ENCODE peak calls at places on chromosomes 2 and 18, in four cellular contexts. Q, G, N and D are unnamed samples. For H3K36me3, the result is how much of the 10 kb centered on the place peaks cover.

GRCh38 chr2:23549821-23550535 is 165.0 kb downstream of the KLHL29 start:
- DNase-seq in Q (no peak), G (peak), N (peak), D (no peak)

GRCh38 chr2:46012618-46013240 is 284.5 kb upstream of the EPAS1 start:
- DNase-seq in Q (peak), G (no peak), N (peak), D (no peak)

GRCh38 chr2:226031078-226031937 is 631.8 kb downstream of the NYAP2 start:
- DNase-seq in Q (peak), G (peak), N (peak), D (peak)

GRCh38 chr18:35458677-35459441 is 38.9 kb downstream of the INO80C start:
- DNase-seq in Q (peak), G (peak), N (peak), D (peak)

GRCh38 chr18:63869374-63869773 is 18.1 kb upstream of the SERPINB2 start:
- DNase-seq in Q (no peak), G (no peak), N (peak), D (no peak)

GRCh38 chr18:29962579-29962978 is 1080.0 kb downstream of the DSC3 start:
- DNase-seq in Q (no peak), G (no peak), N (no peak), D (no peak)

GRCh38 chr2:165533331-165533730 is 63.8 kb downstream of the CSRNP3 start:
- DNase-seq in Q (no peak), G (no peak), N (no peak), D (no peak)

GRCh38 chr2:45128580-45128997 is 119.3 kb upstream of the SIX2 start:
- DNase-seq in Q (peak), G (peak), N (peak), D (no peak)

GRCh38 chr2:84878896-84879594 is 1.8 kb downstream of the TRABD2A start:
- DNase-seq in Q (no peak), G (no peak), N (peak), D (no peak)

GRCh38 chr2:168247341-168248305 is at the start of gene STK39:
- DNase-seq in Q (peak), G (peak), N (peak), D (peak)

GRCh38 chr2:98769784-98770183 is 38.9 kb upstream of the MGAT4A start:
- DNase-seq in Q (no peak), G (no peak), N (no peak), D (peak)

GRCh38 chr2:217858519-217859466 is 144.0 kb downstream of the TNS1 start:
- DNase-seq in Q (no peak), G (peak), N (peak), D (peak)

GRCh38 chr2:10547663-10548384 is 99.7 kb upstream of the ODC1 start:
- DNase-seq in Q (no peak), G (no peak), N (no peak), D (no peak)

GRCh38 chr2:46487667-46488333 is 8.4 kb downstream of the TMEM247 start:
- DNase-seq in Q (no peak), G (peak), N (peak), D (no peak)

GRCh38 chr2:226126104-226126503 is 673.5 kb downstream of the IRS1 start:
- DNase-seq in Q (no peak), G (no peak), N (no peak), D (no peak)

GRCh38 chr2:219997341-219997851 is 370.0 kb downstream of the SLC4A3 start:
- DNase-seq in Q (peak), G (no peak), N (peak), D (no peak)

GRCh38 chr2:17958486-17959092 is 80.1 kb downstream of the KCNS3 start:
- DNase-seq in Q (no peak), G (no peak), N (no peak), D (no peak)

GRCh38 chr2:61988462-61989366 is 83.2 kb downstream of the COMMD1 start:
- DNase-seq in Q (no peak), G (peak), N (peak), D (no peak)

GRCh38 chr2:165114345-165114943 is 89.4 kb downstream of the SCN3A start:
- DNase-seq in Q (no peak), G (no peak), N (peak), D (no peak)

GRCh38 chr2:17762457-17762856 is 8.5 kb downstream of the GEN1 start:
- DNase-seq in Q (no peak), G (no peak), N (no peak), D (no peak)

GRCh38 chr2:112972423-112973086 is 5.3 kb upstream of the IL36G start:
- DNase-seq in Q (no peak), G (no peak), N (no peak), D (no peak)
- H3K27ac ChIP-seq in Q (no peak), G (no peak), N (no peak), D (no peak)

DNA sequence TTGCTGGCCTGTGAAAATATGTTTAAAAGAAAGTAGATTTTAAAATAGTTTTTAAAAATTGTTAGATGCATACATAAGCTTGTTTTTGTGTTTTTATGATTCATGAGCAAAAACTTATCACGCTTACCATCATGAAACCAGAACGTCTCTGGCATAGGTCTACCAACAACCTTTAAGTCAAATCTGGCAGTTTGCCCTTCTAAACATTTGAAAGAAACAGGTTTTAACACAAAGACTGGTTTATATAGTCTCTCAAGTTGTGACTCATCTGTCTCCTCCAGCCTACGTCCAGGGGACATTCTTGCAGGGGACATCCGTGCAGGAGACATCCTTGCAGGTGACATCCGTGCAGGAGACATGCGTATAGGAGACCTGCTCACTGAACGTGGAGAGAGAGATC is 29.6 kb downstream of the TTN start:
- DNase-seq in Q (no peak), G (no peak), N (no peak), D (no peak)
- H3K36me3 ChIP-seq in Q (under half), G (under half), N (under half), D (under half)

GRCh38 chr2:2942225-2942624 is 435.4 kb downstream of the EIPR1 start:
- DNase-seq in Q (no peak), G (no peak), N (no peak), D (no peak)

GRCh38 chr2:2939078-2939795 is 438.4 kb downstream of the EIPR1 start:
- DNase-seq in Q (no peak), G (no peak), N (no peak), D (no peak)

GRCh38 chr2:2942906-2943305 is 434.7 kb downstream of the EIPR1 start:
- DNase-seq in Q (no peak), G (no peak), N (no peak), D (no peak)

GRCh38 chr2:2940061-2940460 is 437.6 kb downstream of the EIPR1 start:
- DNase-seq in Q (no peak), G (no peak), N (no peak), D (no peak)

GRCh38 chr2:2940702-2941655 is 436.6 kb downstream of the EIPR1 start:
- DNase-seq in Q (no peak), G (no peak), N (no peak), D (peak)
- H3K27ac ChIP-seq in Q (no peak), G (no peak), N (no peak), D (no peak)

GRCh38 chr18:12017079-12017478 is 35.8 kb downstream of the IMPA2 start:
- DNase-seq in Q (no peak), G (no peak), N (no peak), D (no peak)
- H3K36me3 ChIP-seq in Q (under half), G (under half), N (under half), D (under half)